ENCODE peak calls at places on chromosome X, in nine cellular contexts. A is ovary; S is esophagus squamous epithelium; R is CD8-positive, alpha-beta memory T cell; U is Peyer's patch; D is neural progenitor cell; K is right cardiac atrium; Y is aorta; G is fibroblast of lung. X is an unnamed sample. For H3K9me3, the result is how much of the 10 kb centered on the place peaks cover.

GRCh38 chrX:134603806-134604700 is 54.2 kb downstream of the PLAC1 start:
- DNase-seq in A (peak), S (no peak), R (no peak), U (no peak), D (no peak), K (no peak), Y (no peak), G (peak), X (no peak)

GRCh38 chrX:16827225-16827624 is 41.0 kb downstream of the TXLNG start:
- DNase-seq in A (no peak), S (no peak), R (no peak), U (no peak), D (no peak), K (no peak), Y (no peak), G (peak), X (no peak)

GRCh38 chrX:48165246-48165645 is 31.3 kb downstream of the SSX5 start:
- DNase-seq in A (no peak), S (no peak), R (no peak), U (no peak), D (no peak), K (no peak), Y (no peak), G (no peak), X (no peak)

GRCh38 chrX:47706575-47706974 is 47.6 kb upstream of the UXT start:
- DNase-seq in A (no peak), S (no peak), R (no peak), U (no peak), D (no peak), K (no peak), Y (no peak), G (peak), X (no peak)

GRCh38 chrX:47129879-47130358 is 14.6 kb downstream of the NDUFB11 start:
- DNase-seq in A (no peak), S (no peak), R (no peak), U (no peak), D (no peak), K (no peak), Y (no peak), G (no peak), X (no peak)

GRCh38 chrX:133786382-133786781 is 199.0 kb downstream of the GPC3 start:
- DNase-seq in A (no peak), S (no peak), R (no peak), U (no peak), D (no peak), K (no peak), Y (no peak), G (no peak), X (no peak)

GRCh38 chrX:133881893-133882292 is 103.5 kb downstream of the GPC3 start:
- DNase-seq in A (no peak), S (no peak), R (no peak), U (no peak), D (peak), K (no peak), Y (no peak), G (no peak), X (no peak)

GRCh38 chrX:38896724-38897298 is 95.6 kb downstream of the MID1IP1 start:
- DNase-seq in A (no peak), S (no peak), R (no peak), U (no peak), D (no peak), K (no peak), Y (no peak), G (no peak), X (no peak)

GRCh38 chrX:5915783-5916182 is 312.9 kb downstream of the NLGN4X start:
- DNase-seq in A (no peak), S (no peak), R (no peak), U (no peak), D (no peak), K (no peak), Y (no peak), G (no peak), X (no peak)

GRCh38 chrX:153638436-153639176 is 8.4 kb upstream of the DUSP9 start:
- DNase-seq in A (no peak), S (no peak), R (no peak), U (peak), D (no peak), K (no peak), Y (no peak), G (no peak), X (no peak)

GRCh38 chrX:123607270-123607669 is 125.6 kb downstream of the THOC2 start:
- DNase-seq in A (no peak), S (no peak), R (no peak), U (no peak), D (no peak), K (no peak), Y (no peak), G (no peak), X (no peak)

GRCh38 chrX:119266364-119266995 is 30.4 kb downstream of the PGRMC1 start:
- DNase-seq in A (no peak), S (no peak), R (peak), U (no peak), D (peak), K (no peak), Y (no peak), G (no peak), X (peak)

GRCh38 chrX:109927663-109928273 is 75.1 kb upstream of the TMEM164 start:
- DNase-seq in A (no peak), S (no peak), R (no peak), U (no peak), D (no peak), K (no peak), Y (no peak), G (no peak), X (no peak)

GRCh38 chrX:111759676-111760075 is 78.7 kb downstream of the ALG13 start:
- DNase-seq in A (no peak), S (no peak), R (no peak), U (no peak), D (no peak), K (no peak), Y (no peak), G (no peak), X (no peak)

GRCh38 chrX:46589977-46590723 is 16.6 kb downstream of the CHST7 start:
- DNase-seq in A (no peak), S (no peak), R (no peak), U (no peak), D (no peak), K (no peak), Y (no peak), G (peak), X (no peak)

GRCh38 chrX:110321081-110321480 is 3.2 kb upstream of the AMMECR1 start:
- DNase-seq in A (no peak), S (no peak), R (no peak), U (no peak), D (no peak), K (no peak), Y (no peak), G (no peak), X (no peak)

GRCh38 chrX:39336709-39337294 is 535.5 kb downstream of the MID1IP1 start:
- DNase-seq in A (peak), S (no peak), R (no peak), U (no peak), D (no peak), K (peak), Y (no peak), G (peak), X (no peak)

GRCh38 chrX:110032534-110033161 is 29.7 kb downstream of the TMEM164 start:
- DNase-seq in A (no peak), S (no peak), R (no peak), U (no peak), D (no peak), K (no peak), Y (no peak), G (no peak), X (no peak)

GRCh38 chrX:1210844-1211243 is 1.6 kb downstream of the CRLF2 start:
- DNase-seq in A (no peak), S (no peak), R (no peak), U (no peak), D (no peak), K (no peak), Y (no peak), G (no peak), X (no peak)

GRCh38 chrX:55867254-55867653 is 149.7 kb downstream of the RRAGB start:
- DNase-seq in A (no peak), S (no peak), R (no peak), U (no peak), D (no peak), K (no peak), Y (no peak), G (peak), X (no peak)

GRCh38 chrX:112784692-112785091 is 55.9 kb downstream of the AMOT start:
- DNase-seq in A (no peak), S (no peak), R (no peak), U (no peak), D (no peak), K (no peak), Y (no peak), G (no peak), X (no peak)

GRCh38 chrX:81957900-81958545 is 756.1 kb downstream of the SH3BGRL start:
- DNase-seq in A (no peak), S (no peak), R (no peak), U (no peak), D (peak), K (no peak), Y (no peak), G (peak), X (no peak)

GRCh38 chrX:45164021-45164621 is 36.6 kb downstream of the DIPK2B start:
- DNase-seq in A (no peak), S (no peak), R (no peak), U (no peak), D (no peak), K (peak), Y (no peak), G (peak), X (no peak)

GRCh38 chrX:56853436-56853835 is 124.4 kb downstream of the NBDY start:
- DNase-seq in A (no peak), S (no peak), R (no peak), U (no peak), D (no peak), K (no peak), Y (no peak), G (no peak), X (no peak)

GRCh38 chrX:105706041-105706440 is 116.3 kb upstream of the NRK start:
- DNase-seq in A (no peak), S (no peak), R (no peak), U (no peak), D (no peak), K (no peak), Y (no peak), G (no peak), X (no peak)

GRCh38 chrX:17007134-17007768 is 60.8 kb downstream of the REPS2 start:
- DNase-seq in A (no peak), S (no peak), R (no peak), U (no peak), D (peak), K (peak), Y (no peak), G (peak), X (no peak)

GRCh38 chrX:41377624-41378023 is 43.7 kb downstream of the DDX3X start:
- DNase-seq in A (no peak), S (no peak), R (no peak), U (no peak), D (no peak), K (no peak), Y (no peak), G (peak), X (no peak)

GRCh38 chrX:13252726-13253125 is 67.1 kb downstream of the ATXN3L start:
- DNase-seq in A (no peak), S (no peak), R (no peak), U (no peak), D (no peak), K (no peak), Y (no peak), G (peak), X (no peak)

GRCh38 chrX:10598540-10598939 is 21.8 kb downstream of the MID1 start:
- DNase-seq in A (no peak), S (no peak), R (no peak), U (no peak), D (no peak), K (peak), Y (no peak), G (no peak), X (no peak)

GRCh38 chrX:41692162-41692749 is 3.5 kb downstream of the GPR34 start:
- DNase-seq in A (no peak), S (no peak), R (no peak), U (no peak), D (no peak), K (no peak), Y (no peak), G (peak), X (no peak)

GRCh38 chrX:66046612-66047235 is 6.8 kb upstream of the VSIG4 start:
- DNase-seq in A (no peak), S (no peak), R (no peak), U (no peak), D (no peak), K (peak), Y (no peak), G (no peak), X (no peak)

GRCh38 chrX:30593435-30594200 is 16.1 kb upstream of the TASL start:
- DNase-seq in A (no peak), S (no peak), R (peak), U (no peak), D (no peak), K (peak), Y (no peak), G (no peak), X (peak)

GRCh38 chrX:149937881-149938426 is 337 bp downstream of the EOLA2 start:
- DNase-seq in A (no peak), S (no peak), R (no peak), U (no peak), D (peak), K (peak), Y (peak), G (peak), X (no peak)

GRCh38 chrX:128739539-128739938 is 687.3 kb upstream of the ACTRT1 start:
- DNase-seq in A (no peak), S (no peak), R (no peak), U (no peak), D (no peak), K (no peak), Y (no peak), G (no peak), X (no peak)
- H3K27ac ChIP-seq in A (no peak), S (no peak), R (no peak), U (no peak), D (no peak), K (no peak), Y (no peak), G (no peak), X (no peak)

DNA sequence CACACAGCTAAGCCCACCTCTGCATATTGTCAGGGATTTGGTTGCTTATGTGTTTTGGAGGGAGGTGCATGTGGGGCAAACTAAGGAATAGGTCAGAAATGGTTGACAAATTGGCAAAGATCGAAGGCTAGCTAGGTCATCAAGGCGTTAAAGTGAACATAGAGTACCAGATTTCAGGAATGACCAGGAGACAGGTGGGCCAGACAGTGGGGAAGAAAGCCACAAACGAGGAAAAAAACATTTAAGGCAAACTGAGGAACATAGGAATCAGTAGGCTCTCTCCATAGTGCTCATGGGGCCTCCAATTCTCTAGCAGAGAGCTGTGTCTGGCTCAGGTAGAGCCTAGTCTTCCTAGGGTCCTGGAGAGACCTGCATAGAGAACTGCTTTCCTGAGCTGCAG is 57.4 kb downstream of the CNGA2 start:
- DNase-seq in A (no peak), S (no peak), R (no peak), U (no peak), D (no peak), K (no peak), Y (no peak), G (no peak), X (no peak)
- H3K9me3 ChIP-seq in A (under half), S (under half), R (under half), U (under half), D (under half), K (under half), Y (under half), G (under half), X (under half)

GRCh38 chrX:9160698-9161329 is 126.9 kb upstream of the FAM9B start:
- DNase-seq in A (no peak), S (no peak), R (no peak), U (no peak), D (no peak), K (no peak), Y (no peak), G (no peak), X (no peak)

GRCh38 chrX:9164535-9165425 is 130.9 kb upstream of the FAM9B start:
- DNase-seq in A (no peak), S (no peak), R (no peak), U (no peak), D (no peak), K (no peak), Y (no peak), G (peak), X (no peak)

GRCh38 chrX:9166566-9166909 is 132.6 kb upstream of the FAM9B start:
- DNase-seq in A (no peak), S (no peak), R (no peak), U (no peak), D (no peak), K (no peak), Y (no peak), G (peak), X (no peak)

GRCh38 chrX:9164086-9164485 is 130.2 kb upstream of the FAM9B start:
- DNase-seq in A (no peak), S (no peak), R (no peak), U (no peak), D (no peak), K (no peak), Y (no peak), G (peak), X (no peak)

GRCh38 chrX:9163153-9163790 is 129.3 kb upstream of the FAM9B start:
- DNase-seq in A (no peak), S (no peak), R (no peak), U (no peak), D (peak), K (no peak), Y (no peak), G (peak), X (no peak)
- H3K27ac ChIP-seq in A (no peak), S (no peak), R (no peak), U (no peak), D (no peak), K (no peak), Y (no peak), G (no peak), X (no peak)

GRCh38 chrX:77114501-77114900 is 332.7 kb upstream of the FGF16 start:
- DNase-seq in A (no peak), S (no peak), R (no peak), U (no peak), D (no peak), K (no peak), Y (no peak), G (no peak), X (no peak)
- H3K9me3 ChIP-seq in A (under half), S (under half), R (under half), U (under half), D (under half), K (under half), Y (under half), G (under half), X (under half)

GRCh38 chrX:69290327-69290726 is 125.1 kb upstream of the PJA1 start:
- DNase-seq in A (no peak), S (no peak), R (no peak), U (no peak), D (no peak), K (no peak), Y (no peak), G (no peak), X (no peak)
- H3K27ac ChIP-seq in A (no peak), S (no peak), R (no peak), U (no peak), D (no peak), K (no peak), Y (no peak), G (no peak), X (no peak)

X was measured in CD4-positive, alpha-beta T cell.